ENCODE peak calls at places on chromosomes 5 and 9, in six cellular contexts. P, S, C, W, E and D are unnamed samples.

GRCh38 chr5:54457094-54457531 is 1.6 kb downstream of the HSPB3 start:
- DNase-seq in S (no peak), C (peak), W (no peak), E (no peak), P (no peak), D (no peak)

GRCh38 chr9:114170792-114171461 is 15.6 kb downstream of the COL27A1 start:
- DNase-seq in P (no peak), C (no peak), W (no peak), S (no peak), E (no peak), D (no peak)

GRCh38 chr9:88747768-88748167 is 212.8 kb downstream of the NXNL2 start:
- DNase-seq in P (peak), S (no peak), W (no peak), E (no peak), C (no peak), D (no peak)

GRCh38 chr5:2196416-2196815 is 313.7 kb upstream of the IRX4 start:
- DNase-seq in S (no peak), C (no peak), P (no peak), W (no peak), E (no peak), D (no peak)

GRCh38 chr9:73845539-73845938 is 651.6 kb upstream of the RORB start:
- DNase-seq in W (no peak), E (no peak), C (no peak), S (no peak), P (no peak), D (no peak)

GRCh38 chr5:1051366-1051720 is 42.7 kb downstream of the NKD2 start:
- DNase-seq in E (no peak), W (no peak), P (no peak), C (no peak), S (no peak), D (no peak)

GRCh38 chr5:72412283-72413055 is 92.3 kb downstream of the PTCD2 start:
- DNase-seq in P (no peak), C (no peak), W (no peak), S (no peak), E (no peak), D (no peak)

GRCh38 chr5:177098772-177099152 is 12.0 kb downstream of the FGFR4 start:
- DNase-seq in S (no peak), C (no peak), E (no peak), P (no peak), W (no peak), D (no peak)

GRCh38 chr5:74327339-74327685 is 313.2 kb downstream of the ENC1 start:
- DNase-seq in P (no peak), W (no peak), S (no peak), C (no peak), E (no peak), D (no peak)

GRCh38 chr9:110738982-110739381 is 70.4 kb downstream of the MUSK start:
- DNase-seq in S (no peak), E (no peak), W (no peak), P (no peak), C (no peak), D (no peak)

GRCh38 chr9:72843525-72844439 is 109.1 kb downstream of the ALDH1A1 start:
- DNase-seq in P (no peak), W (no peak), C (peak), S (no peak), E (no peak), D (no peak)

GRCh38 chr9:70630971-70631370 is 216.5 kb upstream of the KLF9 start:
- DNase-seq in C (no peak), P (no peak), S (no peak), W (no peak), E (no peak), D (no peak)

GRCh38 chr9:95667789-95668188 is 151.0 kb upstream of the PTCH1 start:
- DNase-seq in P (no peak), C (no peak), W (no peak), S (no peak), E (no peak), D (no peak)

GRCh38 chr9:131500377-131500776 is 2.3 kb upstream of the POMT1 start:
- DNase-seq in E (no peak), C (no peak), W (no peak), P (no peak), S (no peak), D (no peak)

GRCh38 chr9:133993635-133994253 is 1.6 kb upstream of the VAV2 start:
- DNase-seq in W (no peak), P (no peak), E (no peak), C (no peak), S (no peak), D (no peak)

GRCh38 chr5:98519530-98519929 is 253.9 kb upstream of the RGMB start:
- DNase-seq in W (no peak), E (no peak), C (no peak), P (no peak), S (no peak), D (no peak)

GRCh38 chr5:77133061-77133758 is 46.1 kb upstream of the ZBED3 start:
- DNase-seq in P (no peak), W (no peak), E (no peak), C (peak), S (no peak), D (no peak)

GRCh38 chr9:134496413-134497282 is 145.0 kb upstream of the COL5A1 start:
- DNase-seq in P (no peak), S (no peak), C (no peak), E (no peak), W (no peak), D (no peak)

GRCh38 chr5:176723440-176723839 is 76.2 kb downstream of the TSPAN17 start:
- DNase-seq in S (no peak), W (no peak), E (no peak), P (no peak), C (no peak), D (no peak)

GRCh38 chr9:121399883-121400607 is 30.0 kb upstream of the STOM start:
- DNase-seq in C (peak), P (peak), E (no peak), W (no peak), S (peak), D (peak)

GRCh38 chr5:177434942-177435738 is 8.7 kb downstream of the GRK6 start:
- DNase-seq in E (no peak), W (no peak), P (no peak), S (no peak), C (peak), D (no peak)

GRCh38 chr5:1405121-1405520 is 40.1 kb downstream of the SLC6A3 start:
- DNase-seq in E (no peak), W (no peak), S (no peak), C (no peak), P (no peak), D (no peak)

DNA sequence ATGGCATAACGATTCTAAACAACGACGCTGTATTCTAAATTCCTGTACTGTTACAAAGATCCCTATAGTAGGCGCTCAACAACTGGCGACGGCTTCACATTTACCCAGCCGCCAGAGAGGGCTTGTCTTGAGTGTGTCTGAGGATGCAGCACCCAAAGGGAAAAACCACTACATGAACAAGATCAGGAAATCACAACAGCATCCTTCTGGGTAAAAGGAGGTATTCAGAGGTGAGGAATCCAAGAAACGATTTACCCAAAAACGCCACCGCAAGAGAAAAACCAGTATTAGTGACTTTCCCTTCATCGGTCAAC is 711 bp downstream of the TTC33 start:
- DNase-seq in E (no peak), S (peak), P (peak), W (peak), C (peak), D (peak)
- TF ChIP-seq POLR2A in E (no peak), S (no peak), P (no peak), W (no peak), C (no peak), D (no peak)

DNA sequence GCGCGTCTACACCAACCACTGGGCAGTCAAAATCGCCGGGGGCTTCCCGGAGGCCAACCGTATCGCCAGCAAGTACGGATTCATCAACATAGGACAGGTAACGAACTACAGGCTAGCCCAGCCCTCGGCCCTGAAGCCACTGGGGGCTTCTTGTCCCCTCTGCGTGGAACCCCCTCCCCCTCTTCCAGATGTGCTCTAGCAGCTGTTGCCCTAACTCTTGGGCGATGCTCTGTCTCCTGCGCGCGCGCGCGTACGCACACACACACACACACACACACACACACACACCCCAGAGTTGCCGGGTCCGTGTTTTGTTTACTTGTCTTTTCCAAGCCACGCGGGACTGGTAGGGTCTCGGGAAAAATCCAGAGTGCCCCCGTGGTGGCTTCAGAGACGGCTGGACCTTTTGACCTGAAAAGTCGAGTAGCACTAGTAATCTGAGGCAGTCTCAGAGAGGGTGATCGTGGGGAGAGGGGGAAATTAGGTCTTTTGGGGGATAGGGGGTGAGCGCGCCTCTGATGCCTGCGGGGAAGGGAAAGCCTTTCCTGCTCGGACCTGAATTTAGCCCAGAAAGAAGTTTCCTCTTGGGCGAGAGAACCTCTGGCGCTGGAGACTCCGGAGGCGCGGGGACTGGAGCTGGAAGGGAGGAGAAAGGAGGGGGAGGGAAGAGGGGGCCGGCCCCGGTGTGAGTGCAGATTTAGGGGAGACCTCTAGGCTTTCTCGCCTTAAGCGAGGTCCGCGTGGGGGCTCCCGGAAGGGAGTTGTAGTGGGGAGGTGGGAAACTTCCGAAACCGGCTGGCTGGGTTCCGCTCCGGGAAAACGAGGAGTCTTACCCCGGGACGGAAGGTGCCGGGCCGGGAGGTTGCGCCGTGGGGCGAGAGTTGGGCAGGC is 1.0 kb downstream of the PCSK5 start:
- DNase-seq in E (peak), S (no peak), C (no peak), W (peak), P (peak), D (no peak)
- TF ChIP-seq TAF1 in E (no peak), S (no peak), C (no peak), W (no peak), P (no peak), D (no peak)

DNA sequence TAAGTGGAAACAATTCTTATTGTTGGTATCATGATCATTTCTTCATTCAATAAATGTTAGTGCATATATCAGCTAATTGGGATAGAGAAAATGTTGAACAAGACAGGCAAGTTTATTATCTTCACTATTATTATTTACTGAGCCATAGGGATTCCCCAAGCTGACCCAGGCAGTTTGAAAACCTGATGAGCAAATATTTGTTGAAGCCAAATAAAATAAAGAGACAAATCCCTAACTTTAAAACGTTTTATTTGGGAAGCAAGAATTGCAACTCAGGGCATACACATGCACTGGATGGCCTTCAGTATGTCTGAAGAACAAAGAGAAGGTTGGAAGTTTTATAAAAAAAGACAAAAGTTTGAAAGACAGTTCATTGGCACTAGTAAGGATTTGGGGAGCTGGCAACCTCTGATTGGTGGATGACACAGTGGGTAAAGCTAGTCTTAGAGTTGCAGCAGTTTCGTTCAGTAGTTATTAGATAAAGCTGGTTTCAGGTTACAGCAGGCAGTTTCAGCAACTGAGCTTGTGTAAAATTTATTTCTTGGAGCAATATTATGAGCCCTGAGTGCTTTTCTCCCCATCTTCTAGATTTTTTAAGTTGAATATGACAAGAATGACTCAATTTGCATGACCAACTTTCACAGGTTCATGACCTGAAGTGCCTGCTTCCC is 44.7 kb upstream of the PRLR start:
- DNase-seq in W (no peak), S (no peak), E (no peak), C (no peak), P (no peak), D (no peak)
- TF ChIP-seq POLR2AphosphoS5 in W (no peak), S (no peak), E (no peak), C (no peak), P (no peak), D (no peak)

GRCh38 chr9:16869961-16870605 is 387 bp downstream of the BNC2 start:
- DNase-seq in C (no peak), W (peak), S (no peak), E (peak), P (no peak), D (peak)
- TF ChIP-seq POLR2A in C (no peak), W (no peak), S (no peak), E (no peak), P (no peak), D (no peak)

GRCh38 chr5:129459485-129460120 is 495 bp upstream of the ADAMTS19 start:
- DNase-seq in E (peak), C (no peak), P (no peak), S (no peak), W (no peak), D (no peak)
- TF ChIP-seq TAF1 in E (peak), C (no peak), P (no peak), S (no peak), W (no peak), D (no peak)

DNA sequence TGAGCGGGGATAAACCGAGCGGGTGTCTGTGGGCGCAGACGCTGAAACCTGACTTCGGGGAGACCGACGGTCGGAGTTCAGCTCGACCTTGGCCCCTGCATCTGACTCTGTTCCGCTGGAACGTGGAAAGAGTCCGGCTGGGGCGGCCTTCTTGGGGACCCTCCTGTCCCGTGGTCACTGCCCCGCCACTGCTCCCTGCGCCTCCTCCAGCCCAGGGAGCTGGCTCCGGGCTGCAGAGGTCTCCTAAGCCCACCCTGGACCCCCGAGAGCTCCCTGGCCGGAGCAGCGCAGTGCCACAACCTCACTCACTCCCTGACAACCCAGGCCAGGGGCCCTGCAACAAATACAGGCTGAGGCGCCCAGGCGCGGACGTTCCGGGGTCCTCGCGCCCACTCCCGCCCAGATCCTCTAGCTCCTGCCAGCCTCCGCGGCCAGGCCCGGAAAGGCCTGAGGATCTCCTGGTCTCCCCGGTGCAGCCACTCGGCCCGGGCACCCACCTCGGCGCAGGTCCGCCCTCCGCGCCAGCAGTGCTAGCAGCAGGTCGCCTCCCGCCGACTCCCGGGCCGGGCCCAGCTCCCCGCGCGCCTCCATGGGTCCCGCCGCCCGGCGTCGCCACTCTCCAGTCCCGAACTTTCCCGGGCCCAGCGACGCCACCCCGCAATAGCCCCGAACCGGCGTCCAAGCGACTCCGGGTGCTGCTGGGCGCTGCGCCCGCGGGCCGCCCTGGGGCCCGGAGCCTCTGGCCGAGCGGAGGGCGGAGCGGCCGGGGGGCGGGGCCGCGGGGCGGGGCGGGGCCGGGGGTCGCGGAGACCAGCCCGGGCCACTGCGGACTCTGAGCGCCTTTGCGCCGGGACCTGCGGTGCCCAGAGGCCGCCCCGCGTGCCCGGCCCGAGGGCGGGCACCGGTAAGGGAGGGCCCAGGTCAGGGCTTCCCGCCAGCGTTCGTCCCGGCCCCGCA is 2.2 kb downstream of the LHX3 start:
- DNase-seq in S (no peak), C (no peak), P (no peak), E (no peak), W (no peak), D (no peak)
- TF ChIP-seq POLR2AphosphoS5 in S (no peak), C (no peak), P (no peak), E (no peak), W (no peak), D (no peak)